ENCODE peak calls at places on chromosomes 12 and 14, in four cellular contexts. One of them, this sample, is unnamed.

GRCh38 chr14:68703093-68703492 is 89.8 kb downstream of the ZFP36L1 start:
- DNase-seq in stimulated activated CD4-positive, alpha-beta T cell treated with anti-CD3 and anti-CD28 coated beads, Interleukin-1b, Interleukin-23, amount 100 ng/mL, for 24 hours: no peak
- DNase-seq in T-cell: no peak
- DNase-seq in tibial artery: no peak
- DNase-seq in this sample: no peak

GRCh38 chr12:39935275-39935674 is 170.6 kb downstream of the SLC2A13 start:
- DNase-seq in stimulated activated CD4-positive, alpha-beta T cell treated with anti-CD3 and anti-CD28 coated beads, Interleukin-1b, Interleukin-23, amount 100 ng/mL, for 24 hours: no peak
- DNase-seq in T-cell: no peak
- DNase-seq in tibial artery: no peak
- DNase-seq in this sample: no peak

GRCh38 chr12:63151061-63151897 is at the start of gene AVPR1A:
- DNase-seq in stimulated activated CD4-positive, alpha-beta T cell treated with anti-CD3 and anti-CD28 coated beads, Interleukin-1b, Interleukin-23, amount 100 ng/mL, for 24 hours: no peak
- DNase-seq in T-cell: no peak
- DNase-seq in tibial artery: peak
- DNase-seq in this sample: no peak

GRCh38 chr14:69991422-69991821 is 112.2 kb downstream of the SMOC1 start:
- DNase-seq in stimulated activated CD4-positive, alpha-beta T cell treated with anti-CD3 and anti-CD28 coated beads, Interleukin-1b, Interleukin-23, amount 100 ng/mL, for 24 hours: no peak
- DNase-seq in T-cell: no peak
- DNase-seq in tibial artery: no peak
- DNase-seq in this sample: no peak

GRCh38 chr12:3747543-3747942 is 5.4 kb downstream of the CRACR2A start:
- DNase-seq in stimulated activated CD4-positive, alpha-beta T cell treated with anti-CD3 and anti-CD28 coated beads, Interleukin-1b, Interleukin-23, amount 100 ng/mL, for 24 hours: no peak
- DNase-seq in T-cell: no peak
- DNase-seq in tibial artery: no peak
- DNase-seq in this sample: no peak

GRCh38 chr12:130689408-130690405 is 26.4 kb downstream of the RIMBP2 start:
- DNase-seq in stimulated activated CD4-positive, alpha-beta T cell treated with anti-CD3 and anti-CD28 coated beads, Interleukin-1b, Interleukin-23, amount 100 ng/mL, for 24 hours: no peak
- DNase-seq in T-cell: no peak
- DNase-seq in tibial artery: no peak
- DNase-seq in this sample: no peak

GRCh38 chr12:7450667-7451066 is 6.7 kb upstream of the CD163L1 start:
- DNase-seq in stimulated activated CD4-positive, alpha-beta T cell treated with anti-CD3 and anti-CD28 coated beads, Interleukin-1b, Interleukin-23, amount 100 ng/mL, for 24 hours: no peak
- DNase-seq in T-cell: no peak
- DNase-seq in tibial artery: no peak
- DNase-seq in this sample: no peak

GRCh38 chr12:5965950-5966383 is 20.9 kb upstream of the ANO2 start:
- DNase-seq in stimulated activated CD4-positive, alpha-beta T cell treated with anti-CD3 and anti-CD28 coated beads, Interleukin-1b, Interleukin-23, amount 100 ng/mL, for 24 hours: no peak
- DNase-seq in T-cell: peak
- DNase-seq in tibial artery: no peak
- DNase-seq in this sample: peak

GRCh38 chr14:58969951-58970751 is 218.3 kb upstream of the DAAM1 start:
- DNase-seq in stimulated activated CD4-positive, alpha-beta T cell treated with anti-CD3 and anti-CD28 coated beads, Interleukin-1b, Interleukin-23, amount 100 ng/mL, for 24 hours: no peak
- DNase-seq in T-cell: no peak
- DNase-seq in tibial artery: no peak
- DNase-seq in this sample: no peak

GRCh38 chr12:8697476-8698131 is at the start of gene RIMKLB:
- DNase-seq in stimulated activated CD4-positive, alpha-beta T cell treated with anti-CD3 and anti-CD28 coated beads, Interleukin-1b, Interleukin-23, amount 100 ng/mL, for 24 hours: peak
- DNase-seq in T-cell: peak
- DNase-seq in tibial artery: peak
- DNase-seq in this sample: peak

GRCh38 chr12:90234455-90234854 is 525.8 kb upstream of the ATP2B1 start:
- DNase-seq in stimulated activated CD4-positive, alpha-beta T cell treated with anti-CD3 and anti-CD28 coated beads, Interleukin-1b, Interleukin-23, amount 100 ng/mL, for 24 hours: no peak
- DNase-seq in T-cell: no peak
- DNase-seq in tibial artery: no peak
- DNase-seq in this sample: no peak

GRCh38 chr12:18601962-18602361 is 135.8 kb downstream of the PLCZ1 start:
- DNase-seq in stimulated activated CD4-positive, alpha-beta T cell treated with anti-CD3 and anti-CD28 coated beads, Interleukin-1b, Interleukin-23, amount 100 ng/mL, for 24 hours: no peak
- DNase-seq in T-cell: no peak
- DNase-seq in tibial artery: no peak
- DNase-seq in this sample: no peak

GRCh38 chr12:24948452-24948815 is 467 bp downstream of the BCAT1 start:
- DNase-seq in stimulated activated CD4-positive, alpha-beta T cell treated with anti-CD3 and anti-CD28 coated beads, Interleukin-1b, Interleukin-23, amount 100 ng/mL, for 24 hours: no peak
- DNase-seq in T-cell: no peak
- DNase-seq in tibial artery: no peak
- DNase-seq in this sample: no peak

GRCh38 chr12:31210104-31210503 is 115.8 kb downstream of the SINHCAF start:
- DNase-seq in stimulated activated CD4-positive, alpha-beta T cell treated with anti-CD3 and anti-CD28 coated beads, Interleukin-1b, Interleukin-23, amount 100 ng/mL, for 24 hours: no peak
- DNase-seq in T-cell: no peak
- DNase-seq in tibial artery: no peak
- DNase-seq in this sample: no peak

GRCh38 chr12:97940629-97941028 is 478.0 kb downstream of the RMST start:
- DNase-seq in stimulated activated CD4-positive, alpha-beta T cell treated with anti-CD3 and anti-CD28 coated beads, Interleukin-1b, Interleukin-23, amount 100 ng/mL, for 24 hours: no peak
- DNase-seq in T-cell: no peak
- DNase-seq in tibial artery: no peak
- DNase-seq in this sample: no peak

GRCh38 chr12:109947511-109947910 is 47.4 kb downstream of the TCHP start:
- DNase-seq in stimulated activated CD4-positive, alpha-beta T cell treated with anti-CD3 and anti-CD28 coated beads, Interleukin-1b, Interleukin-23, amount 100 ng/mL, for 24 hours: no peak
- DNase-seq in T-cell: no peak
- DNase-seq in tibial artery: no peak
- DNase-seq in this sample: no peak

GRCh38 chr12:8996682-8997405 is 7.5 kb downstream of the KLRG1 start:
- DNase-seq in stimulated activated CD4-positive, alpha-beta T cell treated with anti-CD3 and anti-CD28 coated beads, Interleukin-1b, Interleukin-23, amount 100 ng/mL, for 24 hours: no peak
- DNase-seq in T-cell: no peak
- DNase-seq in tibial artery: no peak
- DNase-seq in this sample: no peak

GRCh38 chr12:42588308-42588836 is 1.2 kb downstream of the PRICKLE1 start:
- DNase-seq in stimulated activated CD4-positive, alpha-beta T cell treated with anti-CD3 and anti-CD28 coated beads, Interleukin-1b, Interleukin-23, amount 100 ng/mL, for 24 hours: no peak
- DNase-seq in T-cell: no peak
- DNase-seq in tibial artery: no peak
- DNase-seq in this sample: no peak